ENCODE peak calls at places on chromosomes 13 and 19, in seven cellular contexts. E, B, P, G, H, F and Y are unnamed samples.
A peak's percentile ranks its signal among the peaks of the same experiment; 100 is the strongest.

GRCh38 chr13:95956589-95957148 is 96.5 kb downstream of the UGGT2 start:
- DNase-seq in E (no peak), B (no peak), P (no peak), G (no peak), H (no peak), F (peak; percentile 21), Y (no peak)

GRCh38 chr19:377801-378581 is 31.0 kb downstream of the C2CD4C start:
- DNase-seq in E (peak; percentile 50), B (no peak), P (no peak), G (no peak), H (no peak), F (no peak), Y (no peak)

GRCh38 chr13:104315606-104316005 is 1249.4 kb upstream of the SLC10A2 start:
- DNase-seq in E (no peak), B (no peak), P (no peak), G (peak; percentile 1), H (no peak), F (no peak), Y (no peak)

GRCh38 chr13:31722684-31723083 is 16.6 kb upstream of the RXFP2 start:
- DNase-seq in E (peak; percentile 68), B (no peak), P (no peak), G (no peak), H (no peak), F (no peak), Y (no peak)

GRCh38 chr13:41139296-41139966 is 6.8 kb upstream of the KBTBD6 start:
- DNase-seq in E (no peak), B (no peak), P (no peak), G (no peak), H (no peak), F (no peak), Y (no peak)

GRCh38 chr19:43667524-43668405 is 2.2 kb downstream of the PLAUR start:
- DNase-seq in E (no peak), B (peak; percentile 47), P (peak; percentile 59), G (no peak), H (no peak), F (no peak), Y (no peak)

GRCh38 chr13:76882431-76882830 is 3.8 kb downstream of the KCTD12 start:
- DNase-seq in E (no peak), B (no peak), P (no peak), G (no peak), H (no peak), F (no peak), Y (no peak)

GRCh38 chr13:109369357-109370052 is 416.9 kb downstream of the IRS2 start:
- DNase-seq in E (peak; percentile 51), B (no peak), P (no peak), G (no peak), H (no peak), F (no peak), Y (no peak)

GRCh38 chr13:38382946-38383345 is 33.3 kb downstream of the UFM1 start:
- DNase-seq in E (no peak), B (no peak), P (no peak), G (no peak), H (no peak), F (no peak), Y (no peak)

GRCh38 chr13:73060251-73061160 is 1.7 kb downstream of the KLF5 start:
- DNase-seq in E (peak; percentile 52), B (no peak), P (peak; percentile 31), G (no peak), H (no peak), F (no peak), Y (no peak)

GRCh38 chr13:29589234-29589633 is 6.3 kb downstream of the SLC7A1 start:
- DNase-seq in E (no peak), B (no peak), P (no peak), G (no peak), H (no peak), F (no peak), Y (no peak)

GRCh38 chr19:6249296-6249695 is 30.5 kb downstream of the MLLT1 start:
- DNase-seq in E (no peak), B (no peak), P (no peak), G (no peak), H (peak; percentile 5), F (no peak), Y (no peak)

GRCh38 chr13:27022571-27023311 is 148.9 kb downstream of the USP12 start:
- DNase-seq in E (no peak), B (no peak), P (peak; percentile 46), G (peak; percentile 90), H (no peak), F (no peak), Y (no peak)

GRCh38 chr13:25733061-25733491 is 318.7 kb downstream of the SHISA2 start:
- DNase-seq in E (no peak), B (no peak), P (no peak), G (no peak), H (no peak), F (no peak), Y (no peak)

GRCh38 chr19:29858000-29858596 is 46.3 kb downstream of the CCNE1 start:
- DNase-seq in E (peak; percentile 77), B (peak; percentile 82), P (peak; percentile 68), G (no peak), H (peak; percentile 61), F (no peak), Y (no peak)

GRCh38 chr19:17873661-17874422 is 2.1 kb downstream of the SLC5A5 start:
- DNase-seq in E (peak; percentile 98), B (peak; percentile 91), P (peak; percentile 95), G (no peak), H (peak; percentile 88), F (no peak), Y (peak; percentile 90)

GRCh38 chr19:10412257-10412977 is 7.9 kb upstream of the PDE4A start:
- DNase-seq in E (no peak), B (no peak), P (no peak), G (no peak), H (no peak), F (peak; percentile 94), Y (no peak)
- TF ChIP-seq TAF1 in E (no peak), B (no peak), P (no peak), G (no peak), H (peak; percentile 30), F (peak; percentile 40), Y (peak; percentile 26)

GRCh38 chr13:28410096-28410495 is 84.8 kb downstream of the FLT1 start:
- DNase-seq in E (no peak), B (no peak), P (peak; percentile 15), G (no peak), H (no peak), F (no peak), Y (no peak)

GRCh38 chr13:28411859-28412353 is 83.0 kb downstream of the FLT1 start:
- DNase-seq in E (peak; percentile 27), B (no peak), P (peak; percentile 25), G (no peak), H (no peak), F (no peak), Y (no peak)

GRCh38 chr13:28413999-28414398 is 80.9 kb downstream of the FLT1 start:
- DNase-seq in E (no peak), B (no peak), P (no peak), G (no peak), H (no peak), F (no peak), Y (peak; percentile 13)

GRCh38 chr13:28415994-28416411 is 78.9 kb downstream of the FLT1 start:
- DNase-seq in E (no peak), B (no peak), P (no peak), G (no peak), H (no peak), F (no peak), Y (no peak)

DNA sequence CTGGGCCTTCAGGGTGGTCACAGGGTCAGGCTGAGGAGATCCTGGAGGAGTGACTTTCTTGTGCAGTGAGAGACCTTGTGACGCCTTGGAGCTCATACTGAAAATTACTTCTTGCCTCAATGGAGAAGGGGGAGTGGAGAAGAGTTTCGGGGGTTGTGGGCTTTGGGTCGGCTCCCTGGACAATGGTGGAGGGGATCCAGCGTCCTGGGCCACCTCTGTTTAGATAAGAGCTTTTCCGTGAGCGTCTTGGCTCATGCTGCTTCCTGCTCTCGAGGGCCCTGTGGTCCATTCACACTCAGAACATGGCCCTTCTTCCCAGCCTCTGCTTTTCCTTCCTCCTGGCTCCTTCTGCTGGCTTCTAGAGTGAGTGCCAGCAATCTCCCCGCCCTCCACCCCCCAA is 81.9 kb downstream of the FLT1 start:
- DNase-seq in E (no peak), B (no peak), P (no peak), G (no peak), H (no peak), F (no peak), Y (no peak)
- TF ChIP-seq POLR2AphosphoS5 in E (no peak), B (no peak), P (no peak), G (no peak), H (no peak), F (no peak), Y (no peak)

GRCh38 chr13:108037348-108037747 is 178.0 kb downstream of the LIG4 start:
- DNase-seq in E (no peak), B (no peak), P (no peak), G (no peak), H (no peak), F (no peak), Y (no peak)

GRCh38 chr13:108034909-108035308 is 180.4 kb downstream of the LIG4 start:
- DNase-seq in E (no peak), B (no peak), P (no peak), G (no peak), H (no peak), F (no peak), Y (no peak)

GRCh38 chr13:108031859-108032258 is 183.5 kb downstream of the LIG4 start:
- DNase-seq in E (no peak), B (no peak), P (no peak), G (no peak), H (no peak), F (no peak), Y (no peak)

GRCh38 chr13:108036411-108036810 is 178.9 kb downstream of the LIG4 start:
- DNase-seq in E (no peak), B (no peak), P (no peak), G (no peak), H (no peak), F (no peak), Y (no peak)

DNA sequence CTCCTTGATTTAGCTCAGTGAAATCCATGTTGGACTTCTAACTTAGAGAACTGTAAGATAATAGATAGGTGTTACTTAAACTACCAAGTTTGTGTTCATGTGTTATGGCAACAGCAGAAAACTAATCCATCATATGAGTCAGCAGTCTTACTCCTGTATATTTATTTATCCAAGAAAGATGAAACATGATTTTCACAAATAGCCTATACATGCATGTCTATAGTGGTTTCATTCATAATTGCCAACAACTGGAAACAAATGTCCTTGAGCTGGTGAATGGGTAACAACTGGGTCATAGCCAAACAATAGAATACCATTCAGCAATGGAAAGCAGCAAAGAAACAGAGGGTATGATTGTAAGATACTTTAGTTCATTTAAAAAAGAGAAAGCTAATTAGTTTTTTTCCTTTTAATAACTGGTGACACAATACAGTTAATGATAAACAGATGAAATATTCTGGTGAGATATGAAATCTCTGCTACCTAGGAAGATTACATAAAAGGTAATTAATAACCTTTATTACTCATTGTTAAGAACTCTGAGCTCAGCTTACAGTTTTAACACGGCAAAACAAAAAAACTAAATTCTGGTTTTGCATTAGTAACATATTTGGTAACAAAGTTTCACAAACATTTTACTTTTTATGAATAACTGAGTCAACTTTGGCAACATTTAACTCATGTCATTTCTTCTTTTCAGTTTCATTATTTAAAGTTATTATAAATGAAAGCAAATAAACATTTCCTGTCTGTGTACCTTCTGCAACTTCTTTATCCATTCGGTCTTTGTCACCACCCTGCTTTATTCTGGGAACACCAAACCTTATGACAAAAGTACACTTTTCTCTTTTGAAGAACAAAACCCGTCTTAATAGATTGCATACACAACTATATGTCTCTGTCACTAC is 181.3 kb downstream of the LIG4 start:
- DNase-seq in E (no peak), B (no peak), P (no peak), G (peak; percentile 18), H (no peak), F (no peak), Y (no peak)
- TF ChIP-seq TAF1 in E (no peak), B (no peak), P (no peak), G (no peak), H (no peak), F (no peak), Y (no peak)

GRCh38 chr19:3178377-3178972 is at the start of gene S1PR4:
- DNase-seq in E (no peak), B (no peak), P (no peak), G (no peak), H (peak; percentile 86), F (no peak), Y (peak; percentile 83)
- TF ChIP-seq POLR2AphosphoS5 in E (no peak), B (no peak), P (no peak), G (no peak), H (peak; percentile 58), F (peak; percentile 69), Y (peak; percentile 39)